ENCODE peak calls at places on chromosomes 2 and 18, in four cellular contexts. C is omental fat pad, W is chondrocyte, D is heart right ventricle. B is an unnamed sample.
A peak's percentile ranks its signal among the peaks of the same experiment; 100 is the strongest.

GRCh38 chr2:85095094-85095493 is 38.1 kb upstream of the TCF7L1 start:
- DNase-seq in C (no peak), D (no peak), W (no peak), B (no peak)

GRCh38 chr2:168478206-168478605 is 22.1 kb downstream of the CERS6 start:
- DNase-seq in D (no peak), C (no peak), W (no peak), B (no peak)

GRCh38 chr2:208407667-208408066 is 1.1 kb downstream of the PTH2R start:
- DNase-seq in D (no peak), C (no peak), W (no peak), B (peak; percentile 64)

GRCh38 chr2:84900951-84901350 is 4.5 kb upstream of the TMSB10 start:
- DNase-seq in W (no peak), C (no peak), D (no peak), B (no peak)

GRCh38 chr2:145617420-145617819 is 1097.5 kb upstream of the ZEB2 start:
- DNase-seq in C (no peak), W (no peak), D (no peak), B (no peak)

GRCh38 chr2:105739944-105740734 is 4.6 kb upstream of the NCK2 start:
- DNase-seq in W (no peak), C (no peak), D (no peak), B (no peak)

GRCh38 chr2:238157506-238158017 is 1.2 kb upstream of the ERFE start:
- DNase-seq in C (no peak), D (peak; percentile 3), W (peak; percentile 84), B (no peak)

GRCh38 chr2:105873721-105874120 is 129.0 kb downstream of the NCK2 start:
- DNase-seq in D (no peak), C (no peak), W (no peak), B (peak; percentile 74)

DNA sequence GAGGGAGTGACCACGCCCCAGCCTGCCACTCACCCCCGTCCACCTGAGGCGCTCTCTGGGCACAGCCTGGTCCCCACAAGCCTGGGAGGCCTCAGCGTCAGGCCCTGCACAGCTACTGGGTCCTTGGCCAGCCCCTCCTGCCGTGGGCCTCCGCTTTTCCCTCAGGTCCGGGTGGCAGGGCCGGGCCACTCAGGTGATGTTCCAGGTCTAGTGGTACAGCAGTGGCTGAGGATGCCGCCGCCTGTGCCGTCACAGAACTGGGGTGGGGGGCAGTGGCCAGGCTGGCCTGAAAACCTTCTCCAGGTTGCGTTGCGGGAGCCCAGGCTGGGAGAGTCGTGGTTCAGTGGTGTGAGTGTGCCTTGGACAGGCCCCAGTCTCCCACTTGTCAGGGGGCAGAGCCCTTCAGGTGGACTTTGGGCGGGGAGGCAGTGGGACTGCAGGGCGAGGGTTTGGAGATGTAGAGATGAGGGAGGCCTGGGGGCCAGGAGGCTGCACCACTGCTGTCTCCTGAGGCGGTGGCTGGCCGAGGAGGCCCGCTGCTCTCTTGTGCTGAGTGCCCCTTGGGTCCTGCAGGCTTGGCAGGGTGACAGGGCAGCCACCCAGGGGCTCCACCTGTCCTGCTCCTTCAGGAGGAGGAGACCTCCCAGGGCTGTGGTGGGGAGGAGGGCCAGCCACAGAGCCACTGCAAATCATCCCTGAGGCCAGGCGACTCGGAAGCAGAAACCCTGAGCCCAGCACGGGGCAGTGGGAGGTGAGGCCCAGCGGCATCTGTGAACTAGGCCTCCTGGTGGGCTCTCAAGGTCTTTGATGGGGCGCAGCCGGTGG is 7.6 kb downstream of the GPC1 start:
- DNase-seq in D (peak; percentile 14), C (no peak), W (no peak), B (no peak)
- TF ChIP-seq CTCF in D (no peak), C (no peak), W (no peak), B (no peak)

DNA sequence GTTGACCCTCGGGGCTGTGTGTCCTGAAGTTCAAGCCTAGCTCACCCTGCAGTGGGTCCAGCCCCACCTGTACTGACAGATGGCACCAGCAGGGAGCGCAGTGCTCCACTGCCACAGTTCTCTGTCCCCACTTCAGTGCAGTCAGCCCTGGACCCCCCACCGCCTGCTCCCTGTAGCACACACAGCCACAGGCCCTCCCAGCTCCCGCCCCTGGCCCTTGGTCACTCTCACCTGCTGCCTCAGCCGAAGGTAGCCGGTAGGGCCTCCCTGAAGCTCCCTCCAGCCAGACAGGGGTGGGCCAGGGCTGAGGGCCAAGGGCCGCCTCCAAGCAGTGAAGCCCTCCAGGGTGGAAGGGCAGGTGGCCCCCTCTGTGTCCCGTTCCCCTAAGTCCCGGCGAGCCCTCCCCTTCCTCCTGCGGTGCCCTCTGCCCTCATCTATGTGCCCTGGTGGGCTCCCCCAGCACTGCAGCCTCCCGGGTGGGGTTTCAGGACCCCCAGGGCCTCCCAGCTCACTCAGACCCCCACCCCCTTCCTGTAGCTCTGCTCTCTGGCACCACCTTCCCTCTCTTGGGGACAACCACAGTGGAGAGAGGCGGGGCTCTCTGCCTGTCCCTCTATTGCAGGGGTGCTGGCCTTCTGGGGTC is 10.8 kb upstream of the ALPP start:
- DNase-seq in W (peak; percentile 92), D (no peak), C (no peak), B (no peak)
- TF ChIP-seq CTCF in W (peak; percentile 55), D (no peak), C (no peak), B (no peak)

GRCh38 chr2:63163231-63163845 is 112.7 kb downstream of the OTX1 start:
- DNase-seq in W (no peak), C (no peak), D (no peak), B (no peak)
- TF ChIP-seq CTCF in W (no peak), C (no peak), D (no peak), B (no peak)

GRCh38 chr18:40157120-40157519 is 1797.9 kb upstream of the PIK3C3 start:
- DNase-seq in D (no peak), W (no peak), C (no peak), B (no peak)

DNA sequence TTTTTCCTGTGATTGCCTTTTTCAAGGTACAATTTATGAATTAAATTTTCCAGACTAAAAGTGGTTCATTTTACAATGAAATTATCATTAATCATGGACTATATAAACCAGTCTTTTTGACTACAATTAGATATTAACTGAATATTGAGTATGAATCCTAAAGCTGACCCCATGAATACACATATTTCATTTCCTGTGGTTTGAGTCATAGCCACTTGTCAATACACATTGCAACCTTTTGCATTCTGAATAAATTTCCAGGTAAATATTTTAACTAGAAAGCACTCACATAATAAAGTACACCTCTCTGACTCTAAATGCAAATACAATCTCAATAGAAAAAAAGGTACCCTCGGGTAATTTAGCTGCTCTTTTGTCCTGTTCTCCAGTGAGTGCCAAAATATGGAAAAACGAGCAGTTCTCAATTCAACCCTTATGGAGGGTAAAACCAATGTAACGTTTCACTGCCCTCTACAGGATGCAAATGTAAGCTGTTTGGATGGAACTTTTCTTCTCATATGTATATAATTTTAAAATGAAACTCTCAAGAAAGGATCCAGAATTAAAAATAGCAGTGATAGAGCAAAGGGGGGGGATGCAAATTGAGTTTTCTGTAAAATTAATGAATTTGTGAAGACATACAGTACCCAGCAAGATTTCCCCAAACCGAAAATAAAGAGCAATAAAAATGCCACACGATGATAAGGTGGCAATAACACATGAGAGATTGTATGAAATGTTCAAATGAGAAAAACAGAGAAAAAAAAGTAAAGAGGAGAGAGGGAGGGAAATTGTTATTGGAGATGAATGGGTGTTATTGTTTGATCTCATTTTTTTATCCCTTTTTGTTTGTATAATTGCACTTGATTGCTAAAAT is 1795.7 kb upstream of the PIK3C3 start:
- DNase-seq in D (no peak), W (no peak), C (no peak), B (peak; percentile 24)
- TF ChIP-seq CTCF in D (no peak), W (peak; percentile 83), C (no peak), B (peak; percentile 67)

DNA sequence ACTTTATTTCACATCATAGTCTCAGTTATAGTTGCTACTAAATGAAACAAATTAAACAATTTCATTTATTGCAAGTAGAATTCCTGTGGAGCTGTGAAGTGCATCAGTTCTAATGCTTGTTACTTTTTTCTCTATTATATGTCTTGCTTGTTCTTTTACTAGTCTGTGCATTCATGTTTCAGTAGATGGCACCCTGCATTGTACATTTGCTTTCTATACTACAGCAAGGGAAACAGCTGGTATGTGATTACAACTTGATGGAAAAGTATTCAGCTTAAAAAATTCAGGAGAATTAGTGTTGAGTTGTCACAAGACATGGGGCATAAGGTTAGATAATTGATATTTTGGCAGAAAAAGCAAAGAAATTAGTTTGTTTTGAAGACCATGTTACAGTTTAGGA is 72.3 kb downstream of the TANK start:
- DNase-seq in W (no peak), C (no peak), D (no peak), B (no peak)
- TF ChIP-seq CTCF in W (no peak), C (no peak), D (no peak), B (no peak)

GRCh38 chr2:214079032-214079431 is 331.8 kb upstream of the VWC2L start:
- DNase-seq in D (no peak), C (no peak), W (no peak), B (no peak)
- TF ChIP-seq CTCF in D (no peak), C (no peak), W (peak; percentile 72), B (no peak)

GRCh38 chr2:1927896-1928568 is 183.7 kb upstream of the PXDN start:
- DNase-seq in D (no peak), W (no peak), C (no peak), B (no peak)

GRCh38 chr2:1925516-1925915 is 181.2 kb upstream of the PXDN start:
- DNase-seq in D (no peak), W (no peak), C (no peak), B (no peak)

GRCh38 chr2:1923557-1923956 is 179.2 kb upstream of the PXDN start:
- DNase-seq in W (no peak), C (no peak), D (no peak), B (no peak)

GRCh38 chr2:1929001-1929400 is 184.7 kb upstream of the PXDN start:
- DNase-seq in D (no peak), C (no peak), W (no peak), B (no peak)

DNA sequence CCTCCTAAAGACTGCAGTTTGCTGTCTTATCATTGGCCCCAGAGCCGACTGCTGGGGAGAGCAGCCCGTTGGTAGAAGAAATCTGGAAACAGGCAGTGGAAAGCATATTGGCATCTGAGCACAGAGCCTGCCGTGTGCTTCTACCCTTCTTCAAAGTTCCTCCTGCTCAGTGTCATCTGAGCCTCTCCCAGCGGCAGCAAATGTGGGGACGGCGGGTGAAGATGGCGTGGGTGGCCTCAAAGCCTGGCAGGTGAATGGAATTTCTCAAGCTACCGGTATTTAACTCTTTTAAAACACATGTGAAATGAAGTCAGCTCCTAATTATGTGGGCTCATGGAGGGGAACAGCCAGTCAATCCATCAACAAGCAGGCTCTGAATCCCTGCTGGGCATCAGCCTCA is 181.6 kb upstream of the PXDN start:
- DNase-seq in W (no peak), D (no peak), C (no peak), B (no peak)
- TF ChIP-seq CTCF in W (no peak), D (no peak), C (no peak), B (no peak)

GRCh38 chr2:239763433-239764097 is 261.6 kb downstream of the NDUFA10 start:
- DNase-seq in C (no peak), W (peak; percentile 38), D (no peak), B (no peak)
- TF ChIP-seq CTCF in C (no peak), W (peak; percentile 30), D (no peak), B (no peak)

B was measured in Calu3.